ENCODE peak calls at places on chromosomes 3 and 15, in six cellular contexts. R is GM23248, C is PC-9, I is GM23338, G is neural progenitor cell, W is PC-3. F is an unnamed sample. For H3F3A, the result is how much of the 10 kb centered on the place peaks cover.

GRCh38 chr3:189822726-189823125 is 191.5 kb downstream of the TP63 start:
- DNase-seq in I (peak), C (no peak), G (no peak), W (no peak), R (no peak), F (no peak)

GRCh38 chr15:39914977-39915376 is 5.1 kb downstream of the GPR176 start:
- DNase-seq in G (no peak), W (no peak), C (no peak), I (no peak), R (no peak), F (no peak)

GRCh38 chr3:51686512-51687215 is 15.6 kb downstream of the TEX264 start:
- DNase-seq in R (peak), W (peak), G (no peak), C (no peak), I (no peak), F (no peak)

GRCh38 chr15:99407716-99408115 is 156.4 kb downstream of the LRRC28 start:
- DNase-seq in C (no peak), W (no peak), R (peak), I (no peak), G (no peak), F (no peak)

GRCh38 chr3:115111632-115112031 is 35.5 kb downstream of the ZBTB20 start:
- DNase-seq in C (no peak), G (no peak), R (peak), I (no peak), W (no peak), F (no peak)

GRCh38 chr3:124686028-124686670 is 44.1 kb upstream of the UMPS start:
- DNase-seq in G (no peak), C (no peak), W (peak), R (peak), I (no peak), F (no peak)

GRCh38 chr3:50267280-50267913 is 1.6 kb upstream of the SEMA3B start:
- DNase-seq in I (peak), W (no peak), C (no peak), R (peak), G (peak), F (no peak)

GRCh38 chr3:184715943-184716651 is 4.2 kb upstream of the MAGEF1 start:
- DNase-seq in I (no peak), C (no peak), G (peak), W (no peak), R (peak), F (no peak)

GRCh38 chr15:77409259-77410156 is 10.4 kb downstream of the PEAK1 start:
- DNase-seq in R (no peak), I (no peak), G (no peak), C (no peak), W (no peak), F (no peak)

GRCh38 chr3:129560931-129561594 is 18.1 kb downstream of the H1-8 start:
- DNase-seq in R (peak), I (no peak), G (no peak), C (no peak), W (no peak), F (peak)

GRCh38 chr3:28347374-28348285 is 891 bp upstream of the ZCWPW2 start:
- DNase-seq in R (peak), W (peak), I (peak), C (no peak), G (peak), F (no peak)

GRCh38 chr15:68126415-68126814 is 72.3 kb downstream of the PIAS1 start:
- DNase-seq in C (no peak), W (no peak), G (no peak), I (no peak), R (peak), F (no peak)

GRCh38 chr3:102525624-102526023 is 90.8 kb downstream of the ZPLD1 start:
- DNase-seq in W (no peak), I (no peak), G (no peak), R (no peak), C (no peak), F (no peak)

GRCh38 chr3:166962911-166963310 is 417.2 kb downstream of the ZBBX start:
- DNase-seq in I (no peak), C (no peak), G (no peak), R (no peak), W (no peak), F (no peak)

GRCh38 chr15:96170616-96171270 is 159.8 kb upstream of the NR2F2 start:
- DNase-seq in I (no peak), C (no peak), W (no peak), R (no peak), G (no peak), F (no peak)

GRCh38 chr3:182978387-182978786 is 2.0 kb downstream of the DCUN1D1 start:
- DNase-seq in R (no peak), W (no peak), C (no peak), G (peak), I (no peak), F (no peak)

GRCh38 chr3:142578309-142579223 is at the start of gene ATR:
- DNase-seq in W (peak), G (peak), R (peak), I (peak), C (peak), F (peak)

GRCh38 chr15:28912422-28912821 is 26.6 kb downstream of the APBA2 start:
- DNase-seq in W (no peak), C (no peak), R (no peak), G (no peak), I (no peak), F (peak)

GRCh38 chr3:143090486-143090885 is 29.1 kb upstream of the CHST2 start:
- DNase-seq in C (no peak), I (no peak), W (no peak), G (peak), R (no peak), F (peak)

GRCh38 chr3:127669541-127670228 is 3.1 kb upstream of the ABTB1 start:
- DNase-seq in R (no peak), G (no peak), C (no peak), W (no peak), I (no peak), F (no peak)

GRCh38 chr15:72785452-72786243 is 2.1 kb upstream of the ADPGK start:
- DNase-seq in W (no peak), C (no peak), R (peak), I (no peak), G (no peak), F (no peak)

GRCh38 chr3:168881804-168882203 is 781.7 kb downstream of the MECOM start:
- DNase-seq in I (no peak), C (no peak), W (peak), R (no peak), G (no peak), F (no peak)

GRCh38 chr3:10395196-10395595 is 74.3 kb upstream of the SEC13 start:
- DNase-seq in R (no peak), C (no peak), G (no peak), I (peak), W (no peak), F (no peak)

GRCh38 chr3:149009732-149010131 is 18.4 kb downstream of the GYG1 start:
- DNase-seq in G (no peak), I (no peak), W (no peak), C (no peak), R (no peak), F (no peak)

GRCh38 chr3:109098245-109098644 is 19.7 kb downstream of the MORC1 start:
- DNase-seq in W (peak), C (peak), G (peak), I (peak), R (no peak), F (no peak)

GRCh38 chr15:41971089-41971892 is 1.1 kb downstream of the EHD4 start:
- DNase-seq in I (peak), C (peak), R (peak), G (peak), W (peak), F (peak)

GRCh38 chr3:111732248-111732879 is 126.7 kb upstream of the PHLDB2 start:
- DNase-seq in C (no peak), I (no peak), R (no peak), W (no peak), G (no peak), F (no peak)

GRCh38 chr3:181317521-181317920 is 328.0 kb upstream of the DNAJC19 start:
- DNase-seq in I (no peak), R (no peak), G (peak), W (no peak), C (no peak), F (peak)

GRCh38 chr3:73502609-73503560 is 121.9 kb downstream of the PDZRN3 start:
- DNase-seq in I (peak), C (peak), G (peak), R (peak), W (peak), F (peak)

GRCh38 chr15:64667736-64668161 is 107.6 kb downstream of the RBPMS2 start:
- DNase-seq in I (peak), W (no peak), R (peak), G (no peak), C (no peak), F (no peak)

GRCh38 chr3:127209840-127210653 is 17.1 kb downstream of the PRR23E start:
- DNase-seq in G (peak), W (no peak), C (no peak), R (no peak), I (no peak), F (peak)

GRCh38 chr3:133494469-133494868 is 79.0 kb upstream of the CDV3 start:
- DNase-seq in G (peak), R (peak), C (no peak), W (no peak), I (peak), F (no peak)

GRCh38 chr3:147356909-147357733 is 49.2 kb downstream of the ZIC4 start:
- DNase-seq in G (peak), C (no peak), I (peak), R (peak), W (no peak), F (peak)

GRCh38 chr3:119184808-119185690 is 11.7 kb downstream of the UPK1B start:
- DNase-seq in W (peak), R (peak), C (peak), G (no peak), I (no peak), F (no peak)

DNA sequence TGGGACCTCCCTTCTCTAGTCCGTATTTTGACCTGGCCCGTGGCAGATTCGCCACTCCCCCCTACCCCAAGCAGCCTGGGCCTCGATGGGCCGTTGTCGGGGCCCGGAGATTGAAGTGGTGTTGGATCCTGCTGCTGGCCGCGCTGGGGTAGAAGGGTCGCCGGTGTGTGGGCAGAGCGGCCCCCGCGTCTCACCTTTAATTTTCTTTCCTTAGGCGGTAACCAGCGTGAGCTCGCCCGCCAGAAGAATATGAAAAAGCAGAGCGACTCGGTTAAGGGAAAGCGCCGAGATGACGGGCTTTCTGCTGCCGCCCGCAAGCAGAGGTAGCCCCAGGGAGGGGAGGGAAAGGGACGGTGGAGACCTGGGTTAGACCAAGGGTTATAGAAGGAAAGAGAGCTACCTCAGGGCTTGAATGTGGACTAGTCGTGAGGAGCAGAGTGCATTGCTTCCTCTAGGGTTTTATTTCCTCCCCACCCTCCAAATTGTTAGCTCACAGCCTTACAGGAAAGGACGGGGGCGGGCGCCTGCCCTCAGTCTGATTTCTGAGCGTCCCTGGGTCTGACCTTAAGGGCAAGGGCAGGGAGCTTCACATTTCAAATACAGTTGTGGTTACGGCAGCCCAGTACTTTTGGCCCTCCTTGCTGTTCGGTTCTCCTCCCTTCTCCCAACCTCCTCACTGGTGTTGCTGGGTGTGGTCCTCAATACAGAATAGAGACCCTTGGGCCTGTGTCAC is 807 bp downstream of the SERF2 start:
- DNase-seq in G (peak), I (peak), W (peak), C (no peak), R (peak), F (peak)
- H3F3A ChIP-seq in G (under half), I (under half), W (under half), C (under half), R (under half), F (under half)

GRCh38 chr3:187946981-187947380 is 201.7 kb upstream of the BCL6 start:
- DNase-seq in W (peak), G (no peak), I (no peak), R (no peak), C (no peak), F (no peak)

GRCh38 chr3:187946031-187946691 is 200.9 kb upstream of the BCL6 start:
- DNase-seq in G (no peak), I (no peak), W (no peak), R (peak), C (no peak), F (no peak)

GRCh38 chr3:187943677-187944390 is 198.6 kb upstream of the BCL6 start:
- DNase-seq in R (peak), I (peak), C (peak), G (peak), W (peak), F (no peak)

GRCh38 chr3:187944391-187945179 is 199.3 kb upstream of the BCL6 start:
- DNase-seq in C (peak), R (no peak), W (no peak), I (no peak), G (no peak), F (no peak)

GRCh38 chr3:187945374-187945773 is 200.1 kb upstream of the BCL6 start:
- DNase-seq in W (no peak), I (no peak), C (no peak), G (no peak), R (no peak), F (no peak)
- H3F3A ChIP-seq in W (under half), I (under half), C (under half), G (under half), R (under half), F (under half)

GRCh38 chr15:74624020-74624602 is 8.5 kb downstream of the CLK3 start:
- DNase-seq in W (no peak), G (no peak), C (no peak), I (no peak), R (no peak), F (no peak)
- H3F3A ChIP-seq in W (under half), G (under half), C (under half), I (under half), R (under half), F (under half)

GRCh38 chr3:187719628-187720336 is 17.4 kb upstream of the RTP2 start:
- DNase-seq in I (no peak), C (no peak), W (no peak), G (peak), R (no peak), F (no peak)

GRCh38 chr3:187720337-187720670 is 17.9 kb upstream of the RTP2 start:
- DNase-seq in R (no peak), W (no peak), I (no peak), G (no peak), C (no peak), F (no peak)

GRCh38 chr3:187722206-187722612 is 19.9 kb upstream of the RTP2 start:
- DNase-seq in I (peak), W (no peak), G (no peak), R (no peak), C (no peak), F (no peak)

GRCh38 chr3:187718802-187719201 is 16.4 kb upstream of the RTP2 start:
- DNase-seq in C (no peak), W (no peak), I (no peak), R (no peak), G (no peak), F (no peak)

DNA sequence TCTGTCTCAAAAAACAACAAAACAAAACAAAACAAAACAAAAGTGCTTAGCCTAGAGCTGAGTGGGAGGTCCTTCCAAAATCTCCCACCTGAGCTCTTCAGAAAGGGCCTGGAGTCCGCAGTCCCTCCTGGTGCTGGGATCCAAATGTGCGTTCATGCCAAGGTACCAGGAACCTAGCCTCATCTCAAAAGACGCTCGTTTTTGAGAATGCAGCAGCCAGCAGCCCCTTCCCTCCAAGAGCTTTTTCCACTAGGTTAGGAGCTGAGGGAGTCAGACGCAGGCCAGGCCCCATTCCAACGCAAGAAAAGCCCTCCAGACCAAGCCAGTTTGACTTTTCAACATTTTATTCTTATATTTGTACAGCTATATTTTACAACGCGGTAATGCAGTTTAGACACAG is 18.7 kb upstream of the RTP2 start:
- DNase-seq in C (no peak), G (no peak), W (no peak), I (no peak), R (no peak), F (no peak)
- H3F3A ChIP-seq in C (under half), G (under half), W (under half), I (under half), R (under half), F (under half)

GRCh38 chr3:177105623-177106022 is 91.7 kb downstream of the TBL1XR1 start:
- DNase-seq in W (no peak), R (no peak), I (no peak), G (no peak), C (no peak), F (no peak)
- H3F3A ChIP-seq in W (under half), R (under half), I (under half), G (under half), C (under half), F (under half)

GRCh38 chr3:13010770-13011169 is 62.5 kb downstream of the IQSEC1 start:
- DNase-seq in C (no peak), G (no peak), I (no peak), R (no peak), W (no peak), F (no peak)

GRCh38 chr3:13013151-13013561 is 60.1 kb downstream of the IQSEC1 start:
- DNase-seq in C (no peak), I (no peak), R (no peak), W (no peak), G (no peak), F (no peak)

GRCh38 chr3:13011369-13012227 is 61.6 kb downstream of the IQSEC1 start:
- DNase-seq in W (peak), C (peak), R (no peak), G (peak), I (peak), F (no peak)

GRCh38 chr3:13013595-13013993 is 59.6 kb downstream of the IQSEC1 start:
- DNase-seq in C (no peak), G (no peak), I (no peak), W (no peak), R (no peak), F (no peak)

GRCh38 chr3:13012228-13012691 is 61.0 kb downstream of the IQSEC1 start:
- DNase-seq in C (no peak), W (no peak), R (peak), G (no peak), I (no peak), F (no peak)
- H3F3A ChIP-seq in C (under half), W (under half), R (under half), G (under half), I (under half), F (under half)

DNA sequence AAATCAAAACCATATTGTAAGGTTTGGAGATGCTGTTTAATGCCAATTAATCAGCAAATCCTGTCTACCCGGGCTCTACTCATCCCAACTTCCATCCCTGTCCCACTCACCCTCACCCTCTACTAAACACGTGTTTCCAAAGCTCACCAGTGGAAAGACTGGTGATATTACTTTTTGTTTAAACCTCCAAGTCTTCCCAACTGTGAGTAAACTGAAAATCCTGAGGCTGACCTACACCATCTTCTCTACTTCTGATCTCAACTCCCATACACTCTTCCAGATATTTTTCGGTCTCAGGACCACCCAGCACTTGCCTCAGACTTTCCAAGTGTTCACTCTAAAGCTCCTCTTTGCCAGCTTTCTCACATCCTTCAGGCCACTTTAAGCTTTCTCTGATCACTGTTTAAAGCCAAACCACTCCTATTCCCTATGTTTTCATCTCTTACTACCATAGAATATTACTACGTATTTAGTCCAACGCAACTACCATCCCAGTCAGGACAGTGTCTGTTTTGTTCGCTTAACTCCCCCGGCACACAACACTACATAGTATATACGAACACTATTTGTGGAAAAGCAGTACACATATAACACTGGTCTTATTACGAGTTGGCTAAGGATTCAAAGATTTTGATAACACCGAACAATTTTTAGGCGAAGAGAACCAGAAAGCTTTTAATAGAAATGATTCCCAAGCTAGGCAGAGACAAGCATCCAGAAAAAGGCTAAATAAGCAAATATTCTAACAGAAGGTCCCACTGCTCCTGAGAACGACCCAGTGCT is 684 bp downstream of the RPL4 start:
- DNase-seq in R (peak), I (no peak), W (no peak), C (no peak), G (no peak), F (no peak)
- H3F3A ChIP-seq in R (half or more), I (half or more), W (under half), C (half or more), G (half or more), F (under half)

DNA sequence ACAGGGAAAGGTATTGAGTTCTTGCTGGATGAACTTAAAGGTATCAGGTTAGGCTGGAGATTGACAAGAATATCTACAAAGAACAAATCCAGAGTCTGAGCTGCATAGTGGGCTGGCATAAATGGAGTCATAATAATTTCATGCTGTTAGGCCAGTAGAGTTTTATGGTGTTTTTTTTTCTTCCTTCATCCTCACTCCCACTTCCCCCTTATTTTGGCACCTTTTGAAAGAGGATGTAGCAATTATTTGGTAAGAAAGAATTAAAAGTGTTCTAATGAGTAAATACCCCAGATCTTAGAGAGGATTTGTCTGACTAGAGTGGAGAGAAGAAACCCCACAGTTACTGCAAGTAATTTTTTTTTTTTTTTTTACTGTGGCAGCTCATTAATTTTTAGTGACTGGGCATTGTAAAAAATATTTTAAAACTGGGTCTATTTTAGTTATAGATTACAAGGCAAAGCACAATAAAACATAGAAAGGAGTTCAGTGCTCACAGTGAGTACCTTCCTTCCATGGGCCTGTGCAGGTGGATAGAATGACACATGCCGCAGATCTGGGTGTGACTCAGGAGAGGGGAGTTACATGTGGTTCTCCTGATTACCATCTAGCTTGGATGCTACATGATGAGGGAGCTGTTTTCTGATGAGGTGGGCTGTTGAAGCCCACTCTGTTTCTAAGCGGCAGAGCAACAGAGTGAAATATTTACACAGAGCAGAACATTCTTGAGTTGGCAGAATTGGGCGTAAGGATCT is 5.2 kb downstream of the EDEM1 start:
- DNase-seq in I (no peak), R (no peak), G (no peak), C (no peak), W (peak), F (no peak)
- H3F3A ChIP-seq in I (under half), R (under half), G (under half), C (under half), W (under half), F (under half)

F was measured in SK-N-SH.